ENCODE peak calls at places on chromosomes 4 and X, in eight cellular contexts. One of them, this sample, is unnamed.

GRCh38 chr4:118354913-118355312 is 2.1 kb upstream of the PRSS12 start:
- DNase-seq in left lung: no peak
- DNase-seq in activated B cell treated with CpG ODN at 0.5 μM for 24 hours: no peak
- DNase-seq in nephron progenitor cell: no peak
- DNase-seq in dorsolateral prefrontal cortex: no peak
- DNase-seq in thyroid gland: no peak
- DNase-seq in HFF-Myc: no peak
- DNase-seq in fibroblast of lung: no peak
- DNase-seq in this sample: no peak

GRCh38 chr4:211033-211511 is 86.8 kb downstream of the ZNF718 start:
- DNase-seq in left lung: no peak
- DNase-seq in activated B cell treated with CpG ODN at 0.5 μM for 24 hours: no peak
- DNase-seq in nephron progenitor cell: no peak
- DNase-seq in dorsolateral prefrontal cortex: no peak
- DNase-seq in thyroid gland: no peak
- DNase-seq in HFF-Myc: no peak
- DNase-seq in fibroblast of lung: no peak
- DNase-seq in this sample: no peak

GRCh38 chr4:10153161-10153560 is 36.6 kb upstream of the WDR1 start:
- DNase-seq in left lung: no peak
- DNase-seq in activated B cell treated with CpG ODN at 0.5 μM for 24 hours: no peak
- DNase-seq in nephron progenitor cell: no peak
- DNase-seq in dorsolateral prefrontal cortex: no peak
- DNase-seq in thyroid gland: no peak
- DNase-seq in HFF-Myc: no peak
- DNase-seq in fibroblast of lung: no peak
- DNase-seq in this sample: no peak

GRCh38 chrX:47390676-47391234 is 20.4 kb downstream of the ZNF157 start:
- DNase-seq in left lung: no peak
- DNase-seq in activated B cell treated with CpG ODN at 0.5 μM for 24 hours: no peak
- DNase-seq in nephron progenitor cell: no peak
- DNase-seq in dorsolateral prefrontal cortex: no peak
- DNase-seq in thyroid gland: no peak
- DNase-seq in HFF-Myc: no peak
- DNase-seq in fibroblast of lung: no peak
- DNase-seq in this sample: no peak

GRCh38 chr4:4637710-4638109 is 95.9 kb upstream of the STX18 start:
- DNase-seq in left lung: no peak
- DNase-seq in activated B cell treated with CpG ODN at 0.5 μM for 24 hours: no peak
- DNase-seq in nephron progenitor cell: no peak
- DNase-seq in dorsolateral prefrontal cortex: no peak
- DNase-seq in thyroid gland: no peak
- DNase-seq in HFF-Myc: no peak
- DNase-seq in fibroblast of lung: no peak
- DNase-seq in this sample: no peak

GRCh38 chr4:3375688-3376087 is 66.1 kb upstream of the HGFAC start:
- DNase-seq in left lung: no peak
- DNase-seq in activated B cell treated with CpG ODN at 0.5 μM for 24 hours: no peak
- DNase-seq in nephron progenitor cell: no peak
- DNase-seq in dorsolateral prefrontal cortex: no peak
- DNase-seq in thyroid gland: peak
- DNase-seq in HFF-Myc: peak
- DNase-seq in fibroblast of lung: peak
- DNase-seq in this sample: no peak

GRCh38 chr4:151035321-151035720 is 20.2 kb upstream of the LRBA start:
- DNase-seq in left lung: no peak
- DNase-seq in activated B cell treated with CpG ODN at 0.5 μM for 24 hours: no peak
- DNase-seq in nephron progenitor cell: no peak
- DNase-seq in dorsolateral prefrontal cortex: no peak
- DNase-seq in thyroid gland: no peak
- DNase-seq in HFF-Myc: no peak
- DNase-seq in fibroblast of lung: no peak
- DNase-seq in this sample: no peak

GRCh38 chrX:7640392-7640791 is 202.6 kb upstream of the VCX start:
- DNase-seq in left lung: no peak
- DNase-seq in activated B cell treated with CpG ODN at 0.5 μM for 24 hours: no peak
- DNase-seq in nephron progenitor cell: no peak
- DNase-seq in dorsolateral prefrontal cortex: no peak
- DNase-seq in thyroid gland: no peak
- DNase-seq in HFF-Myc: no peak
- DNase-seq in fibroblast of lung: no peak
- DNase-seq in this sample: no peak

GRCh38 chr4:81913427-81913878 is 441.7 kb upstream of the RASGEF1B start:
- DNase-seq in left lung: peak
- DNase-seq in activated B cell treated with CpG ODN at 0.5 μM for 24 hours: peak
- DNase-seq in nephron progenitor cell: peak
- DNase-seq in dorsolateral prefrontal cortex: no peak
- DNase-seq in thyroid gland: peak
- DNase-seq in HFF-Myc: peak
- DNase-seq in fibroblast of lung: peak
- DNase-seq in this sample: no peak

GRCh38 chrX:31420711-31421151 is 348.9 kb upstream of the FTHL17 start:
- DNase-seq in left lung: no peak
- DNase-seq in activated B cell treated with CpG ODN at 0.5 μM for 24 hours: no peak
- DNase-seq in nephron progenitor cell: no peak
- DNase-seq in dorsolateral prefrontal cortex: no peak
- DNase-seq in thyroid gland: peak
- DNase-seq in HFF-Myc: no peak
- DNase-seq in fibroblast of lung: peak
- DNase-seq in this sample: no peak

GRCh38 chr4:89992744-89993143 is 98.1 kb downstream of the MMRN1 start:
- DNase-seq in left lung: no peak
- DNase-seq in activated B cell treated with CpG ODN at 0.5 μM for 24 hours: no peak
- DNase-seq in nephron progenitor cell: no peak
- DNase-seq in dorsolateral prefrontal cortex: no peak
- DNase-seq in thyroid gland: no peak
- DNase-seq in HFF-Myc: no peak
- DNase-seq in fibroblast of lung: no peak
- DNase-seq in this sample: no peak

GRCh38 chr4:89995824-89996223 is 101.2 kb downstream of the MMRN1 start:
- DNase-seq in left lung: no peak
- DNase-seq in activated B cell treated with CpG ODN at 0.5 μM for 24 hours: no peak
- DNase-seq in nephron progenitor cell: no peak
- DNase-seq in dorsolateral prefrontal cortex: no peak
- DNase-seq in thyroid gland: no peak
- DNase-seq in HFF-Myc: no peak
- DNase-seq in fibroblast of lung: no peak
- DNase-seq in this sample: no peak

GRCh38 chr4:89997171-89997704 is 102.6 kb downstream of the MMRN1 start:
- DNase-seq in left lung: no peak
- DNase-seq in activated B cell treated with CpG ODN at 0.5 μM for 24 hours: no peak
- DNase-seq in nephron progenitor cell: no peak
- DNase-seq in dorsolateral prefrontal cortex: no peak
- DNase-seq in thyroid gland: no peak
- DNase-seq in HFF-Myc: no peak
- DNase-seq in fibroblast of lung: no peak
- DNase-seq in this sample: no peak

GRCh38 chr4:89994176-89994873 is 99.7 kb downstream of the MMRN1 start:
- DNase-seq in left lung: no peak
- DNase-seq in activated B cell treated with CpG ODN at 0.5 μM for 24 hours: no peak
- DNase-seq in nephron progenitor cell: no peak
- DNase-seq in dorsolateral prefrontal cortex: no peak
- DNase-seq in thyroid gland: no peak
- DNase-seq in HFF-Myc: no peak
- DNase-seq in fibroblast of lung: no peak
- DNase-seq in this sample: no peak

DNA sequence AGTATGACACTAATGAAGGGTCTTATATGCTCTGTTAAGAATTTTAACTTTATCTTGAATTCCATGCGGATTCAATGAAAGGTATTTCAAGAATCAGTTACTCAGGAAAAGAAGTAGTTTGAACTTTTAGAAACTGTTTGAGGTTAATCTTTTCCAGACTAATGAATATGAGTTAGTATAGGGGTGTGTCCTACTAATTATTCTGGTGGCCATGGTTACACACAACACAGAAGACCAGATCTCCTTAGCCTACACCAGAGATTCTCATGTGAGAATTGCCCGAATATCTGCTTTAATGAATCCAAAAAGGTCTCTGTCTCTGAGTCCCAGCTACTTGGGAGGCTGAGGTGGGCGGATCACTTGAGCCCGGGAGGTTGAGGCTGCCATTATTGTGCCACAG is 100.4 kb downstream of the MMRN1 start:
- DNase-seq in left lung: no peak
- DNase-seq in activated B cell treated with CpG ODN at 0.5 μM for 24 hours: no peak
- DNase-seq in nephron progenitor cell: no peak
- DNase-seq in dorsolateral prefrontal cortex: no peak
- DNase-seq in thyroid gland: no peak
- DNase-seq in HFF-Myc: no peak
- DNase-seq in fibroblast of lung: no peak
- DNase-seq in this sample: no peak
- TF ChIP-seq CTCF in left lung: no peak
- TF ChIP-seq CTCF in activated B cell treated with CpG ODN at 0.5 μM for 24 hours: no peak
- TF ChIP-seq CTCF in nephron progenitor cell: no peak
- TF ChIP-seq CTCF in dorsolateral prefrontal cortex: no peak
- TF ChIP-seq CTCF in thyroid gland: no peak
- TF ChIP-seq CTCF in HFF-Myc: no peak
- TF ChIP-seq CTCF in fibroblast of lung: no peak
- TF ChIP-seq CTCF in this sample: no peak

GRCh38 chr4:46270986-46271596 is 118.8 kb downstream of the GABRA2 start:
- DNase-seq in left lung: no peak
- DNase-seq in activated B cell treated with CpG ODN at 0.5 μM for 24 hours: no peak
- DNase-seq in nephron progenitor cell: no peak
- DNase-seq in dorsolateral prefrontal cortex: no peak
- DNase-seq in thyroid gland: no peak
- DNase-seq in HFF-Myc: no peak
- DNase-seq in fibroblast of lung: peak
- DNase-seq in this sample: no peak

GRCh38 chr4:46277165-46277951 is 112.6 kb downstream of the GABRA2 start:
- DNase-seq in left lung: no peak
- DNase-seq in activated B cell treated with CpG ODN at 0.5 μM for 24 hours: no peak
- DNase-seq in nephron progenitor cell: no peak
- DNase-seq in dorsolateral prefrontal cortex: no peak
- DNase-seq in thyroid gland: no peak
- DNase-seq in HFF-Myc: no peak
- DNase-seq in fibroblast of lung: no peak
- DNase-seq in this sample: no peak

GRCh38 chr4:46274717-46275116 is 115.2 kb downstream of the GABRA2 start:
- DNase-seq in left lung: no peak
- DNase-seq in activated B cell treated with CpG ODN at 0.5 μM for 24 hours: no peak
- DNase-seq in nephron progenitor cell: no peak
- DNase-seq in dorsolateral prefrontal cortex: no peak
- DNase-seq in thyroid gland: no peak
- DNase-seq in HFF-Myc: no peak
- DNase-seq in fibroblast of lung: peak
- DNase-seq in this sample: no peak
- TF ChIP-seq CTCF in left lung: peak
- TF ChIP-seq CTCF in activated B cell treated with CpG ODN at 0.5 μM for 24 hours: no peak
- TF ChIP-seq CTCF in nephron progenitor cell: peak
- TF ChIP-seq CTCF in dorsolateral prefrontal cortex: no peak
- TF ChIP-seq CTCF in thyroid gland: no peak
- TF ChIP-seq CTCF in HFF-Myc: no peak
- TF ChIP-seq CTCF in fibroblast of lung: no peak
- TF ChIP-seq CTCF in this sample: no peak

GRCh38 chr4:95694411-95694810 is 145.5 kb upstream of the PDHA2 start:
- DNase-seq in left lung: no peak
- DNase-seq in activated B cell treated with CpG ODN at 0.5 μM for 24 hours: no peak
- DNase-seq in nephron progenitor cell: no peak
- DNase-seq in dorsolateral prefrontal cortex: no peak
- DNase-seq in thyroid gland: no peak
- DNase-seq in HFF-Myc: no peak
- DNase-seq in fibroblast of lung: no peak
- DNase-seq in this sample: no peak

DNA sequence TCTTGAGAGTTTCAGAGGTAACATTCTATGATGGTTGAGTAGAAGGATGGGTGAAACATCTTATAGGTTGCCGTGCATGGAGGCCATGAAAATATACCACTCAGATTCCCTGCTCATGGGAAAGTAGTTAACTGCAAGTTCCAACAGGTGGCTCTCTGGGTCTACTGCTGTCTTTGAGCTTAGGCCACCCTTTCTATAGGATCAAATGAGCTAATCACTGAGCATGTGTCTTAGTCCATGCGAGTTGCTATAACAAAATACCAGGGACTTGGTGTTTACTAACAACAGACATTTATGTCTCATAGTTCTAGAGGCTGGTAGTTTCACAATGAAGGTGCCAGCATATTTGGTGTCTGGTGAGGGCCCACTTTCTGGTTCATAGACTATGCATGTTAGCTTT is 144.8 kb upstream of the UNC5C start:
- DNase-seq in left lung: no peak
- DNase-seq in activated B cell treated with CpG ODN at 0.5 μM for 24 hours: no peak
- DNase-seq in nephron progenitor cell: no peak
- DNase-seq in dorsolateral prefrontal cortex: no peak
- DNase-seq in thyroid gland: no peak
- DNase-seq in HFF-Myc: no peak
- DNase-seq in fibroblast of lung: peak
- DNase-seq in this sample: no peak
- TF ChIP-seq CTCF in left lung: no peak
- TF ChIP-seq CTCF in activated B cell treated with CpG ODN at 0.5 μM for 24 hours: no peak
- TF ChIP-seq CTCF in nephron progenitor cell: no peak
- TF ChIP-seq CTCF in dorsolateral prefrontal cortex: peak
- TF ChIP-seq CTCF in thyroid gland: no peak
- TF ChIP-seq CTCF in HFF-Myc: no peak
- TF ChIP-seq CTCF in fibroblast of lung: no peak
- TF ChIP-seq CTCF in this sample: no peak

GRCh38 chr4:41640905-41641304 is 102.9 kb downstream of the LIMCH1 start:
- DNase-seq in left lung: no peak
- DNase-seq in activated B cell treated with CpG ODN at 0.5 μM for 24 hours: no peak
- DNase-seq in nephron progenitor cell: no peak
- DNase-seq in dorsolateral prefrontal cortex: no peak
- DNase-seq in thyroid gland: no peak
- DNase-seq in HFF-Myc: no peak
- DNase-seq in fibroblast of lung: no peak
- DNase-seq in this sample: no peak

GRCh38 chr4:41638806-41639205 is 100.8 kb downstream of the LIMCH1 start:
- DNase-seq in left lung: no peak
- DNase-seq in activated B cell treated with CpG ODN at 0.5 μM for 24 hours: no peak
- DNase-seq in nephron progenitor cell: no peak
- DNase-seq in dorsolateral prefrontal cortex: no peak
- DNase-seq in thyroid gland: no peak
- DNase-seq in HFF-Myc: no peak
- DNase-seq in fibroblast of lung: no peak
- DNase-seq in this sample: no peak

GRCh38 chr4:41635441-41635840 is 97.5 kb downstream of the LIMCH1 start:
- DNase-seq in left lung: no peak
- DNase-seq in activated B cell treated with CpG ODN at 0.5 μM for 24 hours: no peak
- DNase-seq in nephron progenitor cell: no peak
- DNase-seq in dorsolateral prefrontal cortex: no peak
- DNase-seq in thyroid gland: no peak
- DNase-seq in HFF-Myc: no peak
- DNase-seq in fibroblast of lung: no peak
- DNase-seq in this sample: no peak

GRCh38 chr4:41639291-41639690 is 101.3 kb downstream of the LIMCH1 start:
- DNase-seq in left lung: no peak
- DNase-seq in activated B cell treated with CpG ODN at 0.5 μM for 24 hours: no peak
- DNase-seq in nephron progenitor cell: no peak
- DNase-seq in dorsolateral prefrontal cortex: no peak
- DNase-seq in thyroid gland: no peak
- DNase-seq in HFF-Myc: no peak
- DNase-seq in fibroblast of lung: no peak
- DNase-seq in this sample: no peak

DNA sequence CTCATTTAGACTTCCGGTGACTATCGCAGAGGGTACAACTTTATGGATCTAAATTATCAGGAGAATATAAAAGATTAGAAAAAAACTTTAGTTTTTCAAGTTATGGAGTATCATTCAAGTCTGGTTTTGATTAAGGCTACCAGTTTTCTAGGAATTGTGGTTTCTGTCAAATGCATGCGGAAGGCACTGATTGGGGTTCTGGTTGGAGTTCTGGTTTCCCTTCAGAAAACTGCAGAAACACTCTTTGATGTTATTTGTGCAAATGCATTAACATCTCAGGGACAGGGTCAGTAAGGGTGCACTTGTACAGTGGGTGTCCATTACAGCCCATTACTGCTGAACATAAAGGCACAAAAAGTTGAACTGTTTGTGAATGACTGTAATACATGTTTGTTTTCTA is 100.2 kb downstream of the LIMCH1 start:
- DNase-seq in left lung: no peak
- DNase-seq in activated B cell treated with CpG ODN at 0.5 μM for 24 hours: no peak
- DNase-seq in nephron progenitor cell: no peak
- DNase-seq in dorsolateral prefrontal cortex: no peak
- DNase-seq in thyroid gland: no peak
- DNase-seq in HFF-Myc: no peak
- DNase-seq in fibroblast of lung: no peak
- DNase-seq in this sample: no peak
- TF ChIP-seq CTCF in left lung: no peak
- TF ChIP-seq CTCF in activated B cell treated with CpG ODN at 0.5 μM for 24 hours: no peak
- TF ChIP-seq CTCF in nephron progenitor cell: no peak
- TF ChIP-seq CTCF in dorsolateral prefrontal cortex: no peak
- TF ChIP-seq CTCF in thyroid gland: no peak
- TF ChIP-seq CTCF in HFF-Myc: no peak
- TF ChIP-seq CTCF in fibroblast of lung: no peak
- TF ChIP-seq CTCF in this sample: no peak

This sample was measured in breast epithelium.